ENCODE peak calls at places on chromosomes 12 and 14, in six cellular contexts. One of them, this sample, is unnamed.

GRCh38 chr14:91243098-91243483 is 1.4 kb downstream of the GPR68 start:
- DNase-seq in fibroblast of lung: no peak
- DNase-seq in left lung: no peak
- DNase-seq in transverse colon: no peak
- DNase-seq in IMR-90: no peak
- DNase-seq in psoas muscle: no peak
- DNase-seq in this sample: peak; percentile 38

GRCh38 chr12:80894179-80894578 is 43.6 kb downstream of the LIN7A start:
- DNase-seq in psoas muscle: no peak
- DNase-seq in IMR-90: no peak
- DNase-seq in left lung: no peak
- DNase-seq in fibroblast of lung: no peak
- DNase-seq in transverse colon: no peak
- DNase-seq in this sample: no peak

GRCh38 chr12:14418526-14418925 is 53.0 kb downstream of the ATF7IP start:
- DNase-seq in psoas muscle: no peak
- DNase-seq in transverse colon: no peak
- DNase-seq in left lung: no peak
- DNase-seq in fibroblast of lung: peak; percentile 63
- DNase-seq in IMR-90: peak; percentile 38
- DNase-seq in this sample: no peak

GRCh38 chr12:96211989-96212388 is 17.8 kb downstream of the ELK3 start:
- DNase-seq in transverse colon: no peak
- DNase-seq in fibroblast of lung: no peak
- DNase-seq in psoas muscle: no peak
- DNase-seq in left lung: no peak
- DNase-seq in IMR-90: no peak
- DNase-seq in this sample: no peak

GRCh38 chr12:89451876-89452275 is 72.7 kb downstream of the GALNT4 start:
- DNase-seq in psoas muscle: peak; percentile 53
- DNase-seq in fibroblast of lung: peak; percentile 69
- DNase-seq in left lung: peak; percentile 36
- DNase-seq in transverse colon: peak; percentile 25
- DNase-seq in IMR-90: peak; percentile 87
- DNase-seq in this sample: no peak

GRCh38 chr12:117312770-117313169 is 48.7 kb downstream of the NOS1 start:
- DNase-seq in transverse colon: no peak
- DNase-seq in fibroblast of lung: no peak
- DNase-seq in psoas muscle: no peak
- DNase-seq in left lung: no peak
- DNase-seq in IMR-90: no peak
- DNase-seq in this sample: no peak

GRCh38 chr12:50557421-50557820 is 52.6 kb downstream of the DIP2B start:
- DNase-seq in psoas muscle: no peak
- DNase-seq in left lung: no peak
- DNase-seq in IMR-90: peak; percentile 35
- DNase-seq in fibroblast of lung: no peak
- DNase-seq in transverse colon: no peak
- DNase-seq in this sample: no peak

GRCh38 chr12:129887047-129887568 is 16.7 kb downstream of the TMEM132D start:
- DNase-seq in fibroblast of lung: no peak
- DNase-seq in psoas muscle: no peak
- DNase-seq in IMR-90: no peak
- DNase-seq in left lung: peak; percentile 71
- DNase-seq in transverse colon: no peak
- DNase-seq in this sample: no peak

GRCh38 chr12:38160318-38161122 is 156.1 kb upstream of the ALG10B start:
- DNase-seq in IMR-90: no peak
- DNase-seq in left lung: no peak
- DNase-seq in transverse colon: no peak
- DNase-seq in psoas muscle: no peak
- DNase-seq in fibroblast of lung: no peak
- DNase-seq in this sample: no peak

GRCh38 chr12:91579516-91580263 is 397.1 kb upstream of the DCN start:
- DNase-seq in left lung: no peak
- DNase-seq in IMR-90: no peak
- DNase-seq in psoas muscle: no peak
- DNase-seq in fibroblast of lung: no peak
- DNase-seq in transverse colon: no peak
- DNase-seq in this sample: no peak

GRCh38 chr12:124625867-124626675 is 58.7 kb upstream of the NCOR2 start:
- DNase-seq in IMR-90: peak; percentile 53
- DNase-seq in transverse colon: peak; percentile 87
- DNase-seq in left lung: peak; percentile 92
- DNase-seq in fibroblast of lung: peak; percentile 85
- DNase-seq in psoas muscle: peak; percentile 92
- DNase-seq in this sample: peak; percentile 84

GRCh38 chr14:38790916-38791315 is 312.1 kb downstream of the SEC23A start:
- DNase-seq in transverse colon: no peak
- DNase-seq in left lung: no peak
- DNase-seq in fibroblast of lung: no peak
- DNase-seq in IMR-90: no peak
- DNase-seq in psoas muscle: no peak
- DNase-seq in this sample: no peak

GRCh38 chr14:100261621-100262020 is 22.7 kb downstream of the YY1 start:
- DNase-seq in left lung: no peak
- DNase-seq in psoas muscle: no peak
- DNase-seq in fibroblast of lung: no peak
- DNase-seq in transverse colon: no peak
- DNase-seq in IMR-90: no peak
- DNase-seq in this sample: no peak

GRCh38 chr14:54784657-54785056 is 118.0 kb downstream of the GCH1 start:
- DNase-seq in left lung: no peak
- DNase-seq in IMR-90: no peak
- DNase-seq in transverse colon: no peak
- DNase-seq in fibroblast of lung: no peak
- DNase-seq in psoas muscle: peak; percentile 91
- DNase-seq in this sample: no peak

GRCh38 chr12:11577658-11578260 is 71.7 kb upstream of the ETV6 start:
- DNase-seq in psoas muscle: no peak
- DNase-seq in left lung: no peak
- DNase-seq in IMR-90: peak; percentile 37
- DNase-seq in transverse colon: no peak
- DNase-seq in fibroblast of lung: no peak
- DNase-seq in this sample: no peak

GRCh38 chr12:2190896-2191533 is 138.2 kb downstream of the CACNA1C start:
- DNase-seq in psoas muscle: no peak
- DNase-seq in IMR-90: no peak
- DNase-seq in transverse colon: no peak
- DNase-seq in fibroblast of lung: no peak
- DNase-seq in left lung: no peak
- DNase-seq in this sample: no peak
- H3K4me1 ChIP-seq in psoas muscle: no peaks in the 10 kb centered on the region
- H3K4me1 ChIP-seq in IMR-90: peaks cover 8% of the 10 kb centered on the region
- H3K4me1 ChIP-seq in transverse colon: no peaks in the 10 kb centered on the region
- H3K4me1 ChIP-seq in fibroblast of lung: no peaks in the 10 kb centered on the region
- H3K4me1 ChIP-seq in left lung: no peaks in the 10 kb centered on the region
- H3K4me1 ChIP-seq in this sample: no peaks in the 10 kb centered on the region

DNA sequence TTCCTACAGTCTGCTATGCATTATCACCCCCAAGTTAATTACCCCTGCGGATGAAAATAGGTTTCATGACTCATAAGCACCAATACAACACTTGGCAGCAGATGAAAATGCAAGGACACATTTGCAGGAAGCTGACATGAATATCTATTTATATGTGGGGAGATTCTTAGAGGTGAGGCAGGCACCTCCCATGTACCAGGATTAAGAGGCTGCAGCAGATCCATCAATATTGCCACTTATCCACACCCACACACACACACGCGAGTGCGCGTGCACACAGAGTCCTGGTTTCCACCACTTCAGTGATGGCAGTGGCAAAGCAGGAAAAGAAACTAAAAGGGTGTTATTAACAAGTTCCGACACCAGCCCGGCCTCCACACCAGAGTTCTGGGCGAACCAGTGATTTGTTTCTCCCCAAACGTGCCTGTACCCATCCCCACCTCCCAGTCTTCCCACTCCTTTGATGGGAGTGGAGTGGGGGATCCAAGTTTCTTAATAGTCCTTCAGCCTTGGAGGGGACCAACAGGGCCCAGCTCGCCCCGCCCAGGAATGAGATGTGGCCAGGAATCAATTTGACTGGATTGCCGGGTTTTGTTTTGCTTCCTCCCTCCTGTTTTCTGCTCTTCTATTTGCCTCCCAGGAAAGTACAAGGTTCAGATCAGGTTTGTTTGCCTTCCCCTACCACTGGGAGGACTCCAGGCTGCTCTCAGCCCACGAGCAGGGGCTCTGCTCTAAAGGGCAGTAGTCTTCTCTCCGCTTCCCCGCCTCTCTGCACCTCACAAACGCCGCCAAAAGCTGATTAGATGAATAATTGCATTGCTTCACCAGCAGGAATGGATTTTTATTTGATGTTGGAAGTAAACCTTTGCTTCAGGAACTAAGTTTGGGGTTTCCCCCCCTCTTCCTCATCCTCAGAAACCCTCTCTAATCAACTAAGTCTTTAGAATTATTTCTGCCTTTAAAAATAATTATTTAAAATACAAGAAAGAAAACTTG is 5.2 kb downstream of the IRF2BPL start:
- DNase-seq in transverse colon: peak; percentile 63
- DNase-seq in IMR-90: peak; percentile 38
- DNase-seq in psoas muscle: no peak
- DNase-seq in fibroblast of lung: peak; percentile 62
- DNase-seq in left lung: no peak
- DNase-seq in this sample: peak; percentile 70
- TF ChIP-seq CTCF in transverse colon: peak; percentile 26
- TF ChIP-seq CTCF in IMR-90: peak; percentile 33
- TF ChIP-seq CTCF in psoas muscle: no peak
- TF ChIP-seq CTCF in fibroblast of lung: peak; percentile 42
- TF ChIP-seq CTCF in left lung: peak; percentile 8
- TF ChIP-seq CTCF in this sample: no peak

GRCh38 chr12:720231-720941 is 32.0 kb upstream of the WNK1 start:
- DNase-seq in fibroblast of lung: no peak
- DNase-seq in IMR-90: no peak
- DNase-seq in transverse colon: no peak
- DNase-seq in left lung: no peak
- DNase-seq in psoas muscle: no peak
- DNase-seq in this sample: no peak
- H3K4me1 ChIP-seq in fibroblast of lung: no peaks in the 10 kb centered on the region
- H3K4me1 ChIP-seq in IMR-90: no peaks in the 10 kb centered on the region
- H3K4me1 ChIP-seq in transverse colon: no peaks in the 10 kb centered on the region
- H3K4me1 ChIP-seq in left lung: peaks cover 20% of the 10 kb centered on the region
- H3K4me1 ChIP-seq in psoas muscle: peaks cover 21% of the 10 kb centered on the region
- H3K4me1 ChIP-seq in this sample: no peaks in the 10 kb centered on the region

GRCh38 chr12:27081668-27082091 is 698 bp downstream of the C12orf71 start:
- DNase-seq in transverse colon: no peak
- DNase-seq in IMR-90: peak; percentile 15
- DNase-seq in psoas muscle: no peak
- DNase-seq in left lung: no peak
- DNase-seq in fibroblast of lung: no peak
- DNase-seq in this sample: no peak
- TF ChIP-seq CTCF in transverse colon: no peak
- TF ChIP-seq CTCF in IMR-90: peak; percentile 13
- TF ChIP-seq CTCF in psoas muscle: no peak
- TF ChIP-seq CTCF in left lung: no peak
- TF ChIP-seq CTCF in fibroblast of lung: no peak
- TF ChIP-seq CTCF in this sample: no peak

GRCh38 chr14:105332352-105332874 is 17.9 kb downstream of the PACS2 start:
- DNase-seq in psoas muscle: no peak
- DNase-seq in IMR-90: no peak
- DNase-seq in left lung: no peak
- DNase-seq in transverse colon: no peak
- DNase-seq in fibroblast of lung: no peak
- DNase-seq in this sample: no peak
- H3K4me1 ChIP-seq in psoas muscle: peaks cover 88% of the 10 kb centered on the region
- H3K4me1 ChIP-seq in IMR-90: peaks cover 5% of the 10 kb centered on the region
- H3K4me1 ChIP-seq in left lung: peaks cover 41% of the 10 kb centered on the region
- H3K4me1 ChIP-seq in transverse colon: peaks cover 3% of the 10 kb centered on the region
- H3K4me1 ChIP-seq in fibroblast of lung: peaks cover 4% of the 10 kb centered on the region
- H3K4me1 ChIP-seq in this sample: no peaks in the 10 kb centered on the region

DNA sequence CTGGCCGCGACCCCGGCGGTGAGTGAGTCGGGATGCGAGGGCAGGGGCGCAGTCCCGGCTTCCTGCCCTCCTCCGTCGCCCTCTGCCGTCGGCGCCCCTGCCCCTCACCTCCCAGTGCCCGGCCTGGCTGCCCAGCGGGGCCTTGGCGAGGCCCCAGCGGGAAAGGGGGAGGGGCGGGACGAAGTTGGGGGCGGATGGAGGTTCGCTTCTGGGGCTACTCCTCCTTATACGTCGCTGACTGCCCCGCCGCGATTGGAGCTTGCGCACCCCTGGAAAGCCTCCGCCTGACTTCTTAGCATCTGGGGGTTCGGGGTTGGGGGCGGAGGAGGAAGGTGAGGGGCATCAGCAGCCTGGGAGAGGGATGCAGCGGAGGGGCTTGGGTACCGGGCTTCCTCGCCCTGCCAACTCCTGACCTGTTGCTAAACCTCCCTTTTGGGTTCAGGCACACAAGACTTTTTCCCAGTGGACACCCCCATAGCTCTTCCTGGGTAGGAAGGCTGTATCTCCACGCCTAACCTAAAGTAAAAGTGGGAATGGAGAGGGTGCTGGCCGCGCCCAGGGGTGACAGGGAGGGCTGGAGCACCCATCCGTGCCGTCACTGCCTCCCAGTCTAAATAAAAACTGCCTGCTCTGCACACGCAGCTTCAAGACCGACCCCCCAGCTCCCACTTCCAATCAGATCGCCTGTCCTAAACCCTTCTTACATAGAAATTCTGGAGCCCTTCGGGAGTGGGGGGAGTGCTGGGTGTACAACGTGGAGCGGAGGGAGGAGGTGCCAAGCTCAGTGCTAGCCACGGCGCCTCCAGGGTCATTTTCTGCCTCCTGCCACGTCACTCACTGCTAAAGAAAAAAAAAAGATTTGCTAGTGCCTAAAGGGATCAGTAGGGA is 585 bp downstream of the TMEM263 start:
- DNase-seq in IMR-90: peak; percentile 90
- DNase-seq in psoas muscle: peak; percentile 81
- DNase-seq in transverse colon: peak; percentile 67
- DNase-seq in left lung: peak; percentile 76
- DNase-seq in fibroblast of lung: peak; percentile 90
- DNase-seq in this sample: peak; percentile 85
- TF ChIP-seq CTCF in IMR-90: peak; percentile 18
- TF ChIP-seq CTCF in psoas muscle: peak; percentile 27
- TF ChIP-seq CTCF in transverse colon: peak; percentile 23
- TF ChIP-seq CTCF in left lung: no peak
- TF ChIP-seq CTCF in fibroblast of lung: no peak
- TF ChIP-seq CTCF in this sample: no peak

DNA sequence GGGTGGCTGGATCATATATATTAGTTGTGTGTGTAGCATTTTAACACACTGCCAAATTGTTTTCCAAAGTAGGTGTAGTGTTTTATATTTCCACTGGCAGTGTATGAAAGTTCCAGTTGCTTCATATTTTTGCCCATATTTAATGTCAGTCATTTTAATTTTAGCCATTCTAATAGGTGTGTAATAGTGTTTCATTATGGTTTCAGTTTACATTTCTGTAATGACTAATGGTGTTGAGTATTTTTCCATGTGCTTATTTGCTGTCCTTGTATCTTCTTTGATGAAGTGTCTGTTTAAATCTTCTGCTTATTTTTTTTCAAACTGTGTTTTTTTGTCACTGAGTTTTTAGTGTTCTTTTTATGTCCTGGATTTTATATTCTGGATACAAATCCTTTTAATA is 8.7 kb downstream of the TBC1D15 start:
- DNase-seq in psoas muscle: no peak
- DNase-seq in left lung: no peak
- DNase-seq in transverse colon: no peak
- DNase-seq in IMR-90: no peak
- DNase-seq in fibroblast of lung: no peak
- DNase-seq in this sample: no peak
- H3K4me1 ChIP-seq in psoas muscle: peaks cover 63% of the 10 kb centered on the region
- H3K4me1 ChIP-seq in left lung: peaks cover 52% of the 10 kb centered on the region
- H3K4me1 ChIP-seq in transverse colon: no peaks in the 10 kb centered on the region
- H3K4me1 ChIP-seq in IMR-90: no peaks in the 10 kb centered on the region
- H3K4me1 ChIP-seq in fibroblast of lung: no peaks in the 10 kb centered on the region
- H3K4me1 ChIP-seq in this sample: peaks cover 6% of the 10 kb centered on the region

GRCh38 chr14:105505101-105505500 is 14.1 kb downstream of the TEDC1 start:
- DNase-seq in left lung: peak; percentile 22
- DNase-seq in IMR-90: no peak
- DNase-seq in transverse colon: no peak
- DNase-seq in fibroblast of lung: no peak
- DNase-seq in psoas muscle: peak; percentile 23
- DNase-seq in this sample: peak; percentile 43
- TF ChIP-seq CTCF in left lung: no peak
- TF ChIP-seq CTCF in IMR-90: no peak
- TF ChIP-seq CTCF in transverse colon: no peak
- TF ChIP-seq CTCF in fibroblast of lung: no peak
- TF ChIP-seq CTCF in psoas muscle: no peak
- TF ChIP-seq CTCF in this sample: no peak

This sample was measured in mucosa of descending colon.